ENCODE peak calls at places on chromosomes 2 and 18, in nine cellular contexts. One of them, this sample, is unnamed.

GRCh38 chr2:101325425-101325824 is 16.9 kb upstream of the RNF149 start:
- DNase-seq in GM06990: no peak
- DNase-seq in GM23338: no peak
- DNase-seq in fibroblast of pulmonary artery: no peak
- DNase-seq in foreskin keratinocyte: no peak
- DNase-seq in GM20000: no peak
- DNase-seq in left ventricle myocardium inferior: no peak
- DNase-seq in colonic mucosa: no peak
- DNase-seq in CD8-positive, alpha-beta T cell: no peak
- DNase-seq in this sample: no peak

GRCh38 chr2:33354981-33355380 is 121.5 kb upstream of the RASGRP3 start:
- DNase-seq in GM06990: no peak
- DNase-seq in GM23338: no peak
- DNase-seq in fibroblast of pulmonary artery: peak; percentile 39
- DNase-seq in foreskin keratinocyte: no peak
- DNase-seq in GM20000: no peak
- DNase-seq in left ventricle myocardium inferior: no peak
- DNase-seq in colonic mucosa: no peak
- DNase-seq in CD8-positive, alpha-beta T cell: no peak
- DNase-seq in this sample: no peak

GRCh38 chr2:205975082-205975949 is 110.7 kb downstream of the INO80D start:
- DNase-seq in GM06990: no peak
- DNase-seq in GM23338: no peak
- DNase-seq in fibroblast of pulmonary artery: peak; percentile 22
- DNase-seq in foreskin keratinocyte: no peak
- DNase-seq in GM20000: peak; percentile 68
- DNase-seq in left ventricle myocardium inferior: no peak
- DNase-seq in colonic mucosa: peak; percentile 84
- DNase-seq in CD8-positive, alpha-beta T cell: no peak
- DNase-seq in this sample: no peak

GRCh38 chr2:201413143-201413542 is 38.1 kb downstream of the TRAK2 start:
- DNase-seq in GM06990: no peak
- DNase-seq in GM23338: peak; percentile 27
- DNase-seq in fibroblast of pulmonary artery: no peak
- DNase-seq in foreskin keratinocyte: no peak
- DNase-seq in GM20000: no peak
- DNase-seq in left ventricle myocardium inferior: no peak
- DNase-seq in colonic mucosa: no peak
- DNase-seq in CD8-positive, alpha-beta T cell: no peak
- DNase-seq in this sample: no peak

GRCh38 chr2:233314180-233314579 is 6.6 kb downstream of the SAG start:
- DNase-seq in GM06990: no peak
- DNase-seq in GM23338: no peak
- DNase-seq in fibroblast of pulmonary artery: no peak
- DNase-seq in foreskin keratinocyte: no peak
- DNase-seq in GM20000: no peak
- DNase-seq in left ventricle myocardium inferior: no peak
- DNase-seq in colonic mucosa: no peak
- DNase-seq in CD8-positive, alpha-beta T cell: no peak
- DNase-seq in this sample: no peak

GRCh38 chr2:201781583-201782051 is 884 bp upstream of the ALS2 start:
- DNase-seq in GM06990: no peak
- DNase-seq in GM23338: peak; percentile 25
- DNase-seq in fibroblast of pulmonary artery: peak; percentile 10
- DNase-seq in foreskin keratinocyte: no peak
- DNase-seq in GM20000: peak; percentile 17
- DNase-seq in left ventricle myocardium inferior: no peak
- DNase-seq in colonic mucosa: peak; percentile 29
- DNase-seq in CD8-positive, alpha-beta T cell: no peak
- DNase-seq in this sample: no peak

GRCh38 chr18:11937874-11938478 is 29.9 kb upstream of the MPPE1 start:
- DNase-seq in GM06990: peak; percentile 26
- DNase-seq in GM23338: peak; percentile 83
- DNase-seq in fibroblast of pulmonary artery: peak; percentile 77
- DNase-seq in foreskin keratinocyte: no peak
- DNase-seq in GM20000: peak; percentile 82
- DNase-seq in left ventricle myocardium inferior: peak; percentile 68
- DNase-seq in colonic mucosa: peak; percentile 87
- DNase-seq in CD8-positive, alpha-beta T cell: peak; percentile 66
- DNase-seq in this sample: peak; percentile 70

GRCh38 chr2:49248506-49248905 is 94.2 kb upstream of the FSHR start:
- DNase-seq in GM06990: no peak
- DNase-seq in GM23338: no peak
- DNase-seq in fibroblast of pulmonary artery: peak; percentile 98
- DNase-seq in foreskin keratinocyte: peak; percentile 35
- DNase-seq in GM20000: no peak
- DNase-seq in left ventricle myocardium inferior: no peak
- DNase-seq in colonic mucosa: no peak
- DNase-seq in CD8-positive, alpha-beta T cell: no peak
- DNase-seq in this sample: no peak

GRCh38 chr2:238412067-238412767 is 14.5 kb upstream of the ASB1 start:
- DNase-seq in GM06990: no peak
- DNase-seq in GM23338: no peak
- DNase-seq in fibroblast of pulmonary artery: no peak
- DNase-seq in foreskin keratinocyte: no peak
- DNase-seq in GM20000: no peak
- DNase-seq in left ventricle myocardium inferior: no peak
- DNase-seq in colonic mucosa: no peak
- DNase-seq in CD8-positive, alpha-beta T cell: no peak
- DNase-seq in this sample: no peak

GRCh38 chr18:55346961-55347740 is 240.8 kb downstream of the TCF4 start:
- DNase-seq in GM06990: no peak
- DNase-seq in GM23338: peak; percentile 21
- DNase-seq in fibroblast of pulmonary artery: no peak
- DNase-seq in foreskin keratinocyte: no peak
- DNase-seq in GM20000: no peak
- DNase-seq in left ventricle myocardium inferior: no peak
- DNase-seq in colonic mucosa: no peak
- DNase-seq in CD8-positive, alpha-beta T cell: no peak
- DNase-seq in this sample: no peak

DNA sequence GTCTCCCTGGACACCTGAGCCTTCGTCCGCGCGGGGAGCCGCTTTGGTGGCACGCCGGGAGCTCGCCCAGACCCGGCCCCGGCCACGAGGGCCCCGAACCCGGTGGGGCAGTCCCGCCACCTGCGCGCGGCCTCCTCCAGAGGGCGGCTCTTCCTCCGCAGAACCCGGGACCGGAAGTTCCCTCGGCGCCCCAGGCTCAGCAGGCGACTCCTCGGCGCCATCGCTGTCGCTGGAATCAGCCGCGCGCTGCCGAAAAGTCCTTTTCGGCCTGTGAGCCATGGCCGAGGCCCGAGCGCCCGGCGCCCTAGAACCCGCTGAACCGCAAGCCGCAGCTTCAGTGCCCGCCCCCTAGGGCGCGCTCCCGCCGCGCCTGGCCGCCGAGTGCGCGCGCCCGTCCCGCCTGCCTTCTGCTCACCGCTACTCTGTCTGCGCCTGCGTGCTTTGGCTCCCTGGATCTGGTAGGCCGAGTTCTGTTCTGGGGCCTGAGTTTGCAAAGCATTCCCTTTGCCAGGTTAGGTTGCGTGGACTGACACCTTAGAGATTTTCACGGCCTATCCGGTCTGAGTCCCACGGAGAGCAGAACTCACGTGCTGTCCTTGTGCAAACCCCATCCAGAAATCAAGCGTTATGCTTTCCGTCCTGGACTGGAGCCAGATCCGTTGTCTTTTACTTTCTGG is at the start of gene GCFC2:
- DNase-seq in GM06990: peak; percentile 93
- DNase-seq in GM23338: peak; percentile 88
- DNase-seq in fibroblast of pulmonary artery: peak; percentile 89
- DNase-seq in foreskin keratinocyte: peak; percentile 61
- DNase-seq in GM20000: peak; percentile 96
- DNase-seq in left ventricle myocardium inferior: peak; percentile 90
- DNase-seq in colonic mucosa: peak; percentile 88
- DNase-seq in CD8-positive, alpha-beta T cell: peak; percentile 75
- DNase-seq in this sample: peak; percentile 90
- TF ChIP-seq CTCF in GM06990: peak; percentile 41
- TF ChIP-seq CTCF in GM23338: peak; percentile 51
- TF ChIP-seq CTCF in fibroblast of pulmonary artery: peak; percentile 13
- TF ChIP-seq CTCF in foreskin keratinocyte: peak; percentile 62
- TF ChIP-seq CTCF in GM20000: no peak
- TF ChIP-seq CTCF in left ventricle myocardium inferior: peak; percentile 60
- TF ChIP-seq CTCF in colonic mucosa: no peak
- TF ChIP-seq CTCF in CD8-positive, alpha-beta T cell: peak; percentile 27
- TF ChIP-seq CTCF in this sample: peak; percentile 57

DNA sequence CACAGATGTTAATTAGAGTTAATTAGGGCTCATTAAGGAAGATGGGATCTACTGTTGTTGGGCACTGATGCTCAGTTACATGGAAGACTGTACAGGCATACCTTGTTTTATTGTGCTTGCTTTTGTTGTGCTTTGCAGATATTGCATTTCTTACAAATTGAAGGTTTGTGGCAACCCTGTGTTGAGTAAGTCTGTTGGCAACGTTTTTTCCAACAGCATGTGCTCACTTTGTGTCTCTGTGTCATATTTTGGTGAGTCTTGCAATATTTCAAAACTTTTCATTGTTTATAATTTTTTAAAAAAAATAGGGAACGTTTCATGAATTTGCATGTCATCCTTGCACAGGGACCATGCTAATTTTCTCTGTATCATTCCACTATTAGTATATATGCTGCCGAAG is 15.6 kb downstream of the PHLPP1 start:
- DNase-seq in GM06990: no peak
- DNase-seq in GM23338: no peak
- DNase-seq in fibroblast of pulmonary artery: no peak
- DNase-seq in foreskin keratinocyte: no peak
- DNase-seq in GM20000: no peak
- DNase-seq in left ventricle myocardium inferior: no peak
- DNase-seq in colonic mucosa: no peak
- DNase-seq in CD8-positive, alpha-beta T cell: no peak
- DNase-seq in this sample: no peak
- TF ChIP-seq CTCF in GM06990: no peak
- TF ChIP-seq CTCF in GM23338: no peak
- TF ChIP-seq CTCF in fibroblast of pulmonary artery: no peak
- TF ChIP-seq CTCF in foreskin keratinocyte: no peak
- TF ChIP-seq CTCF in GM20000: no peak
- TF ChIP-seq CTCF in left ventricle myocardium inferior: no peak
- TF ChIP-seq CTCF in colonic mucosa: no peak
- TF ChIP-seq CTCF in CD8-positive, alpha-beta T cell: no peak
- TF ChIP-seq CTCF in this sample: no peak

GRCh38 chr2:78992451-78992806 is 33.1 kb upstream of the REG3G start:
- DNase-seq in GM06990: no peak
- DNase-seq in GM23338: peak; percentile 80
- DNase-seq in fibroblast of pulmonary artery: peak; percentile 21
- DNase-seq in foreskin keratinocyte: no peak
- DNase-seq in GM20000: no peak
- DNase-seq in left ventricle myocardium inferior: no peak
- DNase-seq in colonic mucosa: no peak
- DNase-seq in CD8-positive, alpha-beta T cell: no peak
- DNase-seq in this sample: no peak
- TF ChIP-seq CTCF in GM06990: peak; percentile 32
- TF ChIP-seq CTCF in GM23338: peak; percentile 49
- TF ChIP-seq CTCF in fibroblast of pulmonary artery: peak; percentile 37
- TF ChIP-seq CTCF in foreskin keratinocyte: peak; percentile 7
- TF ChIP-seq CTCF in GM20000: peak; percentile 6
- TF ChIP-seq CTCF in left ventricle myocardium inferior: no peak
- TF ChIP-seq CTCF in colonic mucosa: peak; percentile 28
- TF ChIP-seq CTCF in CD8-positive, alpha-beta T cell: no peak
- TF ChIP-seq CTCF in this sample: peak; percentile 10

GRCh38 chr2:31065356-31065755 is 72.9 kb downstream of the GALNT14 start:
- DNase-seq in GM06990: no peak
- DNase-seq in GM23338: no peak
- DNase-seq in fibroblast of pulmonary artery: no peak
- DNase-seq in foreskin keratinocyte: no peak
- DNase-seq in GM20000: no peak
- DNase-seq in left ventricle myocardium inferior: no peak
- DNase-seq in colonic mucosa: no peak
- DNase-seq in CD8-positive, alpha-beta T cell: no peak
- DNase-seq in this sample: no peak

GRCh38 chr2:31066594-31066993 is 71.6 kb downstream of the GALNT14 start:
- DNase-seq in GM06990: no peak
- DNase-seq in GM23338: no peak
- DNase-seq in fibroblast of pulmonary artery: no peak
- DNase-seq in foreskin keratinocyte: no peak
- DNase-seq in GM20000: no peak
- DNase-seq in left ventricle myocardium inferior: no peak
- DNase-seq in colonic mucosa: no peak
- DNase-seq in CD8-positive, alpha-beta T cell: no peak
- DNase-seq in this sample: no peak

GRCh38 chr2:31069926-31070325 is 68.3 kb downstream of the GALNT14 start:
- DNase-seq in GM06990: no peak
- DNase-seq in GM23338: no peak
- DNase-seq in fibroblast of pulmonary artery: no peak
- DNase-seq in foreskin keratinocyte: no peak
- DNase-seq in GM20000: no peak
- DNase-seq in left ventricle myocardium inferior: no peak
- DNase-seq in colonic mucosa: no peak
- DNase-seq in CD8-positive, alpha-beta T cell: no peak
- DNase-seq in this sample: no peak

GRCh38 chr2:31070339-31070738 is 67.9 kb downstream of the GALNT14 start:
- DNase-seq in GM06990: no peak
- DNase-seq in GM23338: no peak
- DNase-seq in fibroblast of pulmonary artery: no peak
- DNase-seq in foreskin keratinocyte: peak; percentile 40
- DNase-seq in GM20000: no peak
- DNase-seq in left ventricle myocardium inferior: no peak
- DNase-seq in colonic mucosa: no peak
- DNase-seq in CD8-positive, alpha-beta T cell: no peak
- DNase-seq in this sample: no peak

DNA sequence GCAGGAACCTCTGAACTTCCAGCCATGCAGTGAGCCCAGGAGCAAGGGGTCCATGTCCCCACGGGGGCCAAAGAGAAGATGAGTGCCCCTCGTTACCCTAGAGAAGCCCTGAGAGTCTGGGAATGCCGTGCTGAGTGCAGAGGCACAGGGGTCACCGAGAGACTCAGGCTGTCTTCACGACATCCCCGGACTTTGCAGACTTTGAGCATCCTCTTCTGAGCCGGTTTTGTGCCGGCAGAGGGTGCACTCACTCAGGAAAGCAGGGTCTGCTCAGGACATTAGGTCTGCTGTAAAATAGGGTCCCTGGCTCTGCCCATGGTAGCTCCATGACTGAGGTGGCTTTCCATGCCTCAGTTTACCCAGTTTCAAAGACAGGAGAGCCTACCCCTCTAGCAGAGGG is 71.0 kb downstream of the GALNT14 start:
- DNase-seq in GM06990: no peak
- DNase-seq in GM23338: no peak
- DNase-seq in fibroblast of pulmonary artery: no peak
- DNase-seq in foreskin keratinocyte: no peak
- DNase-seq in GM20000: no peak
- DNase-seq in left ventricle myocardium inferior: no peak
- DNase-seq in colonic mucosa: no peak
- DNase-seq in CD8-positive, alpha-beta T cell: no peak
- DNase-seq in this sample: no peak
- TF ChIP-seq CTCF in GM06990: no peak
- TF ChIP-seq CTCF in GM23338: peak; percentile 43
- TF ChIP-seq CTCF in fibroblast of pulmonary artery: no peak
- TF ChIP-seq CTCF in foreskin keratinocyte: peak; percentile 43
- TF ChIP-seq CTCF in GM20000: no peak
- TF ChIP-seq CTCF in left ventricle myocardium inferior: no peak
- TF ChIP-seq CTCF in colonic mucosa: no peak
- TF ChIP-seq CTCF in CD8-positive, alpha-beta T cell: no peak
- TF ChIP-seq CTCF in this sample: no peak

GRCh38 chr2:217106650-217107014 is 246.8 kb upstream of the TNP1 start:
- DNase-seq in GM06990: no peak
- DNase-seq in GM23338: peak; percentile 75
- DNase-seq in fibroblast of pulmonary artery: peak; percentile 35
- DNase-seq in foreskin keratinocyte: peak; percentile 35
- DNase-seq in GM20000: no peak
- DNase-seq in left ventricle myocardium inferior: no peak
- DNase-seq in colonic mucosa: no peak
- DNase-seq in CD8-positive, alpha-beta T cell: no peak
- DNase-seq in this sample: no peak
- TF ChIP-seq CTCF in GM06990: peak; percentile 58
- TF ChIP-seq CTCF in GM23338: peak; percentile 88
- TF ChIP-seq CTCF in fibroblast of pulmonary artery: peak; percentile 57
- TF ChIP-seq CTCF in foreskin keratinocyte: peak; percentile 78
- TF ChIP-seq CTCF in GM20000: no peak
- TF ChIP-seq CTCF in left ventricle myocardium inferior: peak; percentile 26
- TF ChIP-seq CTCF in colonic mucosa: no peak
- TF ChIP-seq CTCF in CD8-positive, alpha-beta T cell: no peak
- TF ChIP-seq CTCF in this sample: peak; percentile 66

This sample was measured in DND-41.